ENCODE peak calls at places on chromosomes 4 and X, in five cellular contexts. One of them, this sample, is unnamed.

GRCh38 chr4:182883351-182883750 is 33.8 kb downstream of the DCTD start:
- DNase-seq in stimulated activated CD4-positive, alpha-beta T cell treated with anti-CD3 and anti-CD28 coated beads, Interleukin-2, amount 100 ng/mL, for 48 hours: no peak
- DNase-seq in GM10248: no peak
- DNase-seq in AG09309: no peak
- DNase-seq in amniotic stem cell: no peak
- DNase-seq in this sample: no peak

GRCh38 chr4:30721353-30722091 is 1.4 kb downstream of the PCDH7 start:
- DNase-seq in stimulated activated CD4-positive, alpha-beta T cell treated with anti-CD3 and anti-CD28 coated beads, Interleukin-2, amount 100 ng/mL, for 48 hours: no peak
- DNase-seq in GM10248: peak; percentile 16
- DNase-seq in AG09309: no peak
- DNase-seq in amniotic stem cell: peak; percentile 10
- DNase-seq in this sample: no peak

GRCh38 chr4:149836546-149836945 is 20.9 kb upstream of the IQCM start:
- DNase-seq in stimulated activated CD4-positive, alpha-beta T cell treated with anti-CD3 and anti-CD28 coated beads, Interleukin-2, amount 100 ng/mL, for 48 hours: no peak
- DNase-seq in GM10248: no peak
- DNase-seq in AG09309: peak; percentile 10
- DNase-seq in amniotic stem cell: no peak
- DNase-seq in this sample: no peak

GRCh38 chrX:49250578-49250977 is 13.9 kb downstream of the FOXP3 start:
- DNase-seq in stimulated activated CD4-positive, alpha-beta T cell treated with anti-CD3 and anti-CD28 coated beads, Interleukin-2, amount 100 ng/mL, for 48 hours: no peak
- DNase-seq in GM10248: no peak
- DNase-seq in AG09309: no peak
- DNase-seq in amniotic stem cell: no peak
- DNase-seq in this sample: no peak

GRCh38 chrX:119943185-119943988 is at the start of gene NKAP:
- DNase-seq in stimulated activated CD4-positive, alpha-beta T cell treated with anti-CD3 and anti-CD28 coated beads, Interleukin-2, amount 100 ng/mL, for 48 hours: peak; percentile 76
- DNase-seq in GM10248: peak; percentile 72
- DNase-seq in AG09309: peak; percentile 83
- DNase-seq in amniotic stem cell: peak; percentile 55
- DNase-seq in this sample: peak; percentile 73

GRCh38 chr4:2492970-2493369 is 24.1 kb downstream of the RNF4 start:
- DNase-seq in stimulated activated CD4-positive, alpha-beta T cell treated with anti-CD3 and anti-CD28 coated beads, Interleukin-2, amount 100 ng/mL, for 48 hours: no peak
- DNase-seq in GM10248: no peak
- DNase-seq in AG09309: no peak
- DNase-seq in amniotic stem cell: no peak
- DNase-seq in this sample: no peak

GRCh38 chr4:127856485-127857447 is 23.9 kb upstream of the PLK4 start:
- DNase-seq in stimulated activated CD4-positive, alpha-beta T cell treated with anti-CD3 and anti-CD28 coated beads, Interleukin-2, amount 100 ng/mL, for 48 hours: no peak
- DNase-seq in GM10248: peak; percentile 51
- DNase-seq in AG09309: peak; percentile 81
- DNase-seq in amniotic stem cell: peak; percentile 36
- DNase-seq in this sample: peak; percentile 87

GRCh38 chr4:57064120-57064519 is 46.1 kb downstream of the IGFBP7 start:
- DNase-seq in stimulated activated CD4-positive, alpha-beta T cell treated with anti-CD3 and anti-CD28 coated beads, Interleukin-2, amount 100 ng/mL, for 48 hours: no peak
- DNase-seq in GM10248: no peak
- DNase-seq in AG09309: no peak
- DNase-seq in amniotic stem cell: no peak
- DNase-seq in this sample: no peak

GRCh38 chr4:88533088-88533790 is 9.7 kb upstream of the PYURF start:
- DNase-seq in stimulated activated CD4-positive, alpha-beta T cell treated with anti-CD3 and anti-CD28 coated beads, Interleukin-2, amount 100 ng/mL, for 48 hours: no peak
- DNase-seq in GM10248: no peak
- DNase-seq in AG09309: peak; percentile 39
- DNase-seq in amniotic stem cell: no peak
- DNase-seq in this sample: no peak

GRCh38 chrX:155027509-155028066 is 944 bp downstream of the FUNDC2 start:
- DNase-seq in stimulated activated CD4-positive, alpha-beta T cell treated with anti-CD3 and anti-CD28 coated beads, Interleukin-2, amount 100 ng/mL, for 48 hours: no peak
- DNase-seq in GM10248: no peak
- DNase-seq in AG09309: peak; percentile 61
- DNase-seq in amniotic stem cell: peak; percentile 13
- DNase-seq in this sample: no peak

GRCh38 chrX:125205084-125205917 is 114.4 kb upstream of the TEX13C start:
- DNase-seq in stimulated activated CD4-positive, alpha-beta T cell treated with anti-CD3 and anti-CD28 coated beads, Interleukin-2, amount 100 ng/mL, for 48 hours: peak; percentile 7
- DNase-seq in GM10248: peak; percentile 10
- DNase-seq in AG09309: no peak
- DNase-seq in amniotic stem cell: no peak
- DNase-seq in this sample: no peak

GRCh38 chrX:14616876-14617275 is 87.5 kb downstream of the GLRA2 start:
- DNase-seq in stimulated activated CD4-positive, alpha-beta T cell treated with anti-CD3 and anti-CD28 coated beads, Interleukin-2, amount 100 ng/mL, for 48 hours: no peak
- DNase-seq in GM10248: no peak
- DNase-seq in AG09309: peak; percentile 17
- DNase-seq in amniotic stem cell: no peak
- DNase-seq in this sample: no peak

GRCh38 chr4:76198411-76199237 is 15.0 kb downstream of the SCARB2 start:
- DNase-seq in stimulated activated CD4-positive, alpha-beta T cell treated with anti-CD3 and anti-CD28 coated beads, Interleukin-2, amount 100 ng/mL, for 48 hours: peak; percentile 40
- DNase-seq in GM10248: peak; percentile 61
- DNase-seq in AG09309: peak; percentile 56
- DNase-seq in amniotic stem cell: no peak
- DNase-seq in this sample: peak; percentile 80

GRCh38 chr4:77636902-77637301 is 31.3 kb downstream of the CXCL13 start:
- DNase-seq in stimulated activated CD4-positive, alpha-beta T cell treated with anti-CD3 and anti-CD28 coated beads, Interleukin-2, amount 100 ng/mL, for 48 hours: no peak
- DNase-seq in GM10248: no peak
- DNase-seq in AG09309: peak; percentile 20
- DNase-seq in amniotic stem cell: no peak
- DNase-seq in this sample: peak; percentile 79

GRCh38 chr4:38857354-38858096 is 908 bp upstream of the TLR6 start:
- DNase-seq in stimulated activated CD4-positive, alpha-beta T cell treated with anti-CD3 and anti-CD28 coated beads, Interleukin-2, amount 100 ng/mL, for 48 hours: peak; percentile 29
- DNase-seq in GM10248: peak; percentile 38
- DNase-seq in AG09309: peak; percentile 45
- DNase-seq in amniotic stem cell: peak; percentile 52
- DNase-seq in this sample: peak; percentile 83

GRCh38 chr4:123398151-123398802 is 1.7 kb downstream of the SPRY1 start:
- DNase-seq in stimulated activated CD4-positive, alpha-beta T cell treated with anti-CD3 and anti-CD28 coated beads, Interleukin-2, amount 100 ng/mL, for 48 hours: peak; percentile 76
- DNase-seq in GM10248: peak; percentile 75
- DNase-seq in AG09309: no peak
- DNase-seq in amniotic stem cell: peak; percentile 51
- DNase-seq in this sample: no peak

GRCh38 chrX:5586726-5587125 is 641.9 kb downstream of the NLGN4X start:
- DNase-seq in stimulated activated CD4-positive, alpha-beta T cell treated with anti-CD3 and anti-CD28 coated beads, Interleukin-2, amount 100 ng/mL, for 48 hours: no peak
- DNase-seq in GM10248: no peak
- DNase-seq in AG09309: no peak
- DNase-seq in amniotic stem cell: no peak
- DNase-seq in this sample: no peak

GRCh38 chrX:101164766-101165590 is 54.6 kb upstream of the DRP2 start:
- DNase-seq in stimulated activated CD4-positive, alpha-beta T cell treated with anti-CD3 and anti-CD28 coated beads, Interleukin-2, amount 100 ng/mL, for 48 hours: no peak
- DNase-seq in GM10248: no peak
- DNase-seq in AG09309: no peak
- DNase-seq in amniotic stem cell: no peak
- DNase-seq in this sample: no peak

GRCh38 chrX:374566-374965 is 12.1 kb downstream of the PPP2R3B start:
- DNase-seq in stimulated activated CD4-positive, alpha-beta T cell treated with anti-CD3 and anti-CD28 coated beads, Interleukin-2, amount 100 ng/mL, for 48 hours: no peak
- DNase-seq in GM10248: no peak
- DNase-seq in AG09309: no peak
- DNase-seq in amniotic stem cell: no peak
- DNase-seq in this sample: no peak

GRCh38 chrX:38206542-38206941 is 14.1 kb downstream of the SRPX start:
- DNase-seq in stimulated activated CD4-positive, alpha-beta T cell treated with anti-CD3 and anti-CD28 coated beads, Interleukin-2, amount 100 ng/mL, for 48 hours: no peak
- DNase-seq in GM10248: no peak
- DNase-seq in AG09309: no peak
- DNase-seq in amniotic stem cell: no peak
- DNase-seq in this sample: no peak

GRCh38 chrX:24979081-24979480 is 36.7 kb downstream of the ARX start:
- DNase-seq in stimulated activated CD4-positive, alpha-beta T cell treated with anti-CD3 and anti-CD28 coated beads, Interleukin-2, amount 100 ng/mL, for 48 hours: no peak
- DNase-seq in GM10248: no peak
- DNase-seq in AG09309: no peak
- DNase-seq in amniotic stem cell: no peak
- DNase-seq in this sample: no peak

GRCh38 chr4:72974694-72975487 is 94.6 kb downstream of the COX18 start:
- DNase-seq in stimulated activated CD4-positive, alpha-beta T cell treated with anti-CD3 and anti-CD28 coated beads, Interleukin-2, amount 100 ng/mL, for 48 hours: no peak
- DNase-seq in GM10248: no peak
- DNase-seq in AG09309: no peak
- DNase-seq in amniotic stem cell: no peak
- DNase-seq in this sample: peak; percentile 53